ENCODE peak calls at places on chromosomes 12 and 14, in five cellular contexts. Z is SK-N-SH, B is Panc1, K is A549, S is GM23338. Q is an unnamed sample.
A peak's percentile ranks its signal among the peaks of the same experiment; 100 is the strongest.

GRCh38 chr12:55932546-55932919 is 1.6 kb downstream of the DGKA start:
- DNase-seq in K (no peak), S (no peak), Z (peak; percentile 44), B (no peak), Q (no peak)

GRCh38 chr12:5094986-5095385 is 51.3 kb downstream of the KCNA5 start:
- DNase-seq in S (no peak), Z (no peak), B (no peak), K (no peak), Q (no peak)

GRCh38 chr12:6272300-6273208 is 37.9 kb upstream of the PLEKHG6 start:
- DNase-seq in Z (no peak), B (no peak), K (no peak), S (peak; percentile 54), Q (peak; percentile 88)

GRCh38 chr12:79561401-79562132 is 129.2 kb downstream of the PAWR start:
- DNase-seq in B (no peak), Z (no peak), K (no peak), S (peak; percentile 26), Q (no peak)

GRCh38 chr12:53860426-53861223 is 78.0 kb upstream of the HOXC13 start:
- DNase-seq in K (no peak), B (no peak), Z (no peak), S (no peak), Q (no peak)

GRCh38 chr12:3303410-3304136 is 187.4 kb upstream of the PRMT8 start:
- DNase-seq in S (peak; percentile 82), K (no peak), B (no peak), Z (peak; percentile 55), Q (no peak)

GRCh38 chr12:120262852-120263724 is 2.4 kb downstream of the PXN start:
- DNase-seq in B (no peak), K (no peak), Z (no peak), S (no peak), Q (no peak)

GRCh38 chr14:103706551-103707328 is 8.5 kb downstream of the XRCC3 start:
- DNase-seq in B (no peak), S (no peak), K (no peak), Z (no peak), Q (no peak)

GRCh38 chr12:96368233-96368632 is 32.0 kb downstream of the CDK17 start:
- DNase-seq in K (no peak), S (no peak), Z (no peak), B (no peak), Q (no peak)

GRCh38 chr12:65822732-65823480 is 1.4 kb upstream of the HMGA2 start:
- DNase-seq in B (peak; percentile 55), K (peak; percentile 69), Z (peak; percentile 11), S (peak; percentile 89), Q (peak; percentile 84)

GRCh38 chr14:64400829-64401459 is 12.8 kb downstream of the MTHFD1 start:
- DNase-seq in S (no peak), Z (no peak), B (no peak), K (no peak), Q (no peak)

GRCh38 chr14:23894687-23895419 is 58.7 kb upstream of the DHRS4 start:
- DNase-seq in Z (no peak), S (no peak), K (no peak), B (no peak), Q (no peak)
- TF ChIP-seq REST in Z (no peak), S (no peak), K (no peak), B (no peak), Q (no peak)

GRCh38 chr12:118102609-118103008 is 1.2 kb downstream of the VSIG10 start:
- DNase-seq in Z (peak; percentile 29), S (peak; percentile 35), B (no peak), K (peak; percentile 54), Q (no peak)

GRCh38 chr12:118103601-118104382 is at the start of gene VSIG10:
- DNase-seq in Z (peak; percentile 95), K (peak; percentile 88), S (peak; percentile 85), B (no peak), Q (no peak)

GRCh38 chr12:118101051-118101450 is 2.8 kb downstream of the VSIG10 start:
- DNase-seq in B (no peak), S (no peak), Z (no peak), K (no peak), Q (no peak)

GRCh38 chr12:118103231-118103600 is 595 bp downstream of the VSIG10 start:
- DNase-seq in K (peak; percentile 26), Z (no peak), S (peak; percentile 69), B (no peak), Q (no peak)

DNA sequence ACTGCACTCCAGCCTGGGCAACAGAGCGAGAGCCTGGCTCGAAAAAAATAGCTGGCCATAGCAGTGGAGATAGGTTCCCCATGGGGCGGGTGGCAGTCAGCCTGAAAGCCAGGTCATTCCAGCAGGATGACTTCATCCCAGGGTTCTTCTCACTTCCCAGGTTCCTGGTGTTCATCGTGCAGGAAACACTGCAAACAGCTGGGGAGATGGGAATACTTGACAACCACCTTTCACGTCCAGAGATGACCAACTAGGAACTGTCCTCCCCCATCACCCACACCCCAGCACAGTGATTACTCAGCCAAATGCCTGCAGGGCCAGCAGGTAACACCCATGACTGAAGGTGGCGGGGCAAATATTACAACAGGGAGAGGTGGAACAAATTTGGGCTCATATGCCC is 1.7 kb downstream of the VSIG10 start:
- DNase-seq in B (no peak), K (peak; percentile 43), Z (no peak), S (no peak), Q (peak; percentile 46)
- TF ChIP-seq REST in B (no peak), K (no peak), Z (no peak), S (no peak), Q (no peak)

DNA sequence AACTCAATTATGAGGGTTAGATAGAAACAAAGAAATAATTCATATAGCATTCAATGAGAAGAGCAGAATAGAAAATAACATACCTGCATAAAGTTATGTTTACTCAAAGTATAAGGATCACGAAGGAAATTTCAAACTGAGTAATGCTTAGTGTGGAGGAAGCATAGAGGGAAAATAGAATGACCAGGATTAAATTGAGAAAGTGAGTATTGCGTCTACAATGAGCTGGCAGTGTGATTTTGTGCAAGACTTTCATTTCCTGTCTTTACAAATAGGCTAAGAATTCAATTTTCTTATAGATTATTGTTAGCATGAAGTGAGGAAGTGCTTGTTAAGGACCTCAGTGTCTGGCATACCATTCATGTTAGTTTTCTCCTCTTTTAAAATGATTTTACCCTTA is 12.0 kb downstream of the ADGRD1 start:
- DNase-seq in S (no peak), K (no peak), B (no peak), Z (no peak), Q (no peak)
- TF ChIP-seq REST in S (no peak), K (no peak), B (no peak), Z (no peak), Q (no peak)

DNA sequence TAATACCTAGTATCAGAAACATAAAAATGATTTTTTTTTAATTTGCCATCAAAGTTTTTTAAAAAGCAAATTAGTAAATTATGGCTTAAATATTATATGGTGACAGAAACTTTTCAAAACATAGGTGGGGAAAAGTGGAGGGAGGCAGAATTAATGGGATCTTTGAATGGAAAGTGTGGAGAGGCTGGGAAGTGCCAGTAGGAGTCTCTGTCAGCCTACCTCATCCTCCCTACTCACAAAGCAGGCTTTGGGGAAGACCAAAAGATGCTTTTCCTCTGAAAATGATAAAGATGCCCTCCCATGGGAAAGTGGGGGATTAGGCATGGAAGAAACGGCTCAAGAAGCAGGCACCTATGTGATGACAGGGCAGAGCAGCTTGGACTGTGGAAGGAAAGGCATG is 21.8 kb downstream of the PLEK2 start:
- DNase-seq in K (no peak), Z (no peak), B (no peak), S (no peak), Q (no peak)
- TF ChIP-seq REST in K (no peak), Z (no peak), B (no peak), S (no peak), Q (no peak)

DNA sequence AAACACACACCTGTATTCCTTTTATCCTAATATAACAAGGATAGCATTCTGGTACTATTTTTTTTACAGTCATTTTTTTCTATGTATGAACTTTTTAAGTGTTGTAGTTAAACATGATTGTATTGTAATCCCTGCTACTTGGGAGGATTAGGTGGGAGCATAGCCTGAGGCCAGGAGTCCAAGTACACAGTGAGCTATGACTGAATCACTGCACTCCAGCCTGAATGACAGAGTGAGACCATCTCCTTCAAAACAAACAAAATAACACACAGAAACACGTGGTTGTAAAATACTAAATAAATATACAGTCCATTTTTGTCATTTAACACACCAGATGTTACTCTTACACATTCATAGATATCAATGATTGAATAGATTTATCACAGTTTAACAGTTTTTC is 56.9 kb downstream of the MAP4K5 start:
- DNase-seq in B (peak; percentile 20), S (no peak), K (no peak), Z (no peak), Q (no peak)
- TF ChIP-seq REST in B (no peak), S (no peak), K (no peak), Z (no peak), Q (no peak)

Q was measured in HCT116.